ENCODE peak calls at places on chromosomes 7 and 10, in nine cellular contexts. One of them, this sample, is unnamed.

GRCh38 chr10:20714518-20714917 is 182.6 kb downstream of the NEBL start:
- DNase-seq in stimulated activated CD4-positive, alpha-beta T cell treated with anti-CD3 and anti-CD28 coated beads, Interleukin-15, amount 100 ng/mL, for 24 hours: no peak
- DNase-seq in psoas muscle: no peak
- DNase-seq in GM12865: no peak
- DNase-seq in mammary epithelial cell: peak; percentile 64
- DNase-seq in AG08395: no peak
- DNase-seq in D721Med: no peak
- DNase-seq in coronary artery: no peak
- DNase-seq in RWPE1: no peak
- DNase-seq in this sample: no peak

GRCh38 chr10:15378569-15378968 is 7.5 kb upstream of the FAM171A1 start:
- DNase-seq in stimulated activated CD4-positive, alpha-beta T cell treated with anti-CD3 and anti-CD28 coated beads, Interleukin-15, amount 100 ng/mL, for 24 hours: no peak
- DNase-seq in psoas muscle: no peak
- DNase-seq in GM12865: no peak
- DNase-seq in mammary epithelial cell: no peak
- DNase-seq in AG08395: no peak
- DNase-seq in D721Med: no peak
- DNase-seq in coronary artery: no peak
- DNase-seq in RWPE1: no peak
- DNase-seq in this sample: no peak

GRCh38 chr7:154960063-154960790 is 42.7 kb downstream of the PAXIP1 start:
- DNase-seq in stimulated activated CD4-positive, alpha-beta T cell treated with anti-CD3 and anti-CD28 coated beads, Interleukin-15, amount 100 ng/mL, for 24 hours: no peak
- DNase-seq in psoas muscle: no peak
- DNase-seq in GM12865: no peak
- DNase-seq in mammary epithelial cell: peak; percentile 7
- DNase-seq in AG08395: no peak
- DNase-seq in D721Med: no peak
- DNase-seq in coronary artery: no peak
- DNase-seq in RWPE1: no peak
- DNase-seq in this sample: no peak

GRCh38 chr7:44767912-44768662 is 19.4 kb downstream of the ZMIZ2 start:
- DNase-seq in stimulated activated CD4-positive, alpha-beta T cell treated with anti-CD3 and anti-CD28 coated beads, Interleukin-15, amount 100 ng/mL, for 24 hours: no peak
- DNase-seq in psoas muscle: peak; percentile 65
- DNase-seq in GM12865: peak; percentile 62
- DNase-seq in mammary epithelial cell: no peak
- DNase-seq in AG08395: no peak
- DNase-seq in D721Med: no peak
- DNase-seq in coronary artery: no peak
- DNase-seq in RWPE1: no peak
- DNase-seq in this sample: no peak

GRCh38 chr7:5661941-5662340 is 119.5 kb downstream of the RNF216 start:
- DNase-seq in stimulated activated CD4-positive, alpha-beta T cell treated with anti-CD3 and anti-CD28 coated beads, Interleukin-15, amount 100 ng/mL, for 24 hours: no peak
- DNase-seq in psoas muscle: no peak
- DNase-seq in GM12865: peak; percentile 55
- DNase-seq in mammary epithelial cell: no peak
- DNase-seq in AG08395: no peak
- DNase-seq in D721Med: no peak
- DNase-seq in coronary artery: no peak
- DNase-seq in RWPE1: no peak
- DNase-seq in this sample: no peak

GRCh38 chr10:22253578-22253882 is 35.7 kb upstream of the EBLN1 start:
- DNase-seq in stimulated activated CD4-positive, alpha-beta T cell treated with anti-CD3 and anti-CD28 coated beads, Interleukin-15, amount 100 ng/mL, for 24 hours: peak; percentile 50
- DNase-seq in psoas muscle: peak; percentile 64
- DNase-seq in GM12865: no peak
- DNase-seq in mammary epithelial cell: no peak
- DNase-seq in AG08395: no peak
- DNase-seq in D721Med: no peak
- DNase-seq in coronary artery: no peak
- DNase-seq in RWPE1: no peak
- DNase-seq in this sample: no peak

GRCh38 chr10:28906934-28907333 is 229.6 kb downstream of the BAMBI start:
- DNase-seq in stimulated activated CD4-positive, alpha-beta T cell treated with anti-CD3 and anti-CD28 coated beads, Interleukin-15, amount 100 ng/mL, for 24 hours: no peak
- DNase-seq in psoas muscle: no peak
- DNase-seq in GM12865: no peak
- DNase-seq in mammary epithelial cell: no peak
- DNase-seq in AG08395: no peak
- DNase-seq in D721Med: no peak
- DNase-seq in coronary artery: no peak
- DNase-seq in RWPE1: no peak
- DNase-seq in this sample: no peak

GRCh38 chr7:4700577-4701235 is 18.6 kb downstream of the FOXK1 start:
- DNase-seq in stimulated activated CD4-positive, alpha-beta T cell treated with anti-CD3 and anti-CD28 coated beads, Interleukin-15, amount 100 ng/mL, for 24 hours: peak; percentile 16
- DNase-seq in psoas muscle: no peak
- DNase-seq in GM12865: no peak
- DNase-seq in mammary epithelial cell: peak; percentile 3
- DNase-seq in AG08395: no peak
- DNase-seq in D721Med: no peak
- DNase-seq in coronary artery: no peak
- DNase-seq in RWPE1: no peak
- DNase-seq in this sample: no peak

GRCh38 chr10:12921163-12921562 is 80.3 kb downstream of the CCDC3 start:
- DNase-seq in stimulated activated CD4-positive, alpha-beta T cell treated with anti-CD3 and anti-CD28 coated beads, Interleukin-15, amount 100 ng/mL, for 24 hours: no peak
- DNase-seq in psoas muscle: no peak
- DNase-seq in GM12865: no peak
- DNase-seq in mammary epithelial cell: no peak
- DNase-seq in AG08395: no peak
- DNase-seq in D721Med: no peak
- DNase-seq in coronary artery: no peak
- DNase-seq in RWPE1: no peak
- DNase-seq in this sample: no peak

GRCh38 chr7:16027396-16027795 is 340.9 kb upstream of the MEOX2 start:
- DNase-seq in stimulated activated CD4-positive, alpha-beta T cell treated with anti-CD3 and anti-CD28 coated beads, Interleukin-15, amount 100 ng/mL, for 24 hours: no peak
- DNase-seq in psoas muscle: no peak
- DNase-seq in GM12865: no peak
- DNase-seq in mammary epithelial cell: no peak
- DNase-seq in AG08395: peak; percentile 1
- DNase-seq in D721Med: no peak
- DNase-seq in coronary artery: no peak
- DNase-seq in RWPE1: no peak
- DNase-seq in this sample: no peak

GRCh38 chr7:47405921-47406765 is 175.8 kb downstream of the TNS3 start:
- DNase-seq in stimulated activated CD4-positive, alpha-beta T cell treated with anti-CD3 and anti-CD28 coated beads, Interleukin-15, amount 100 ng/mL, for 24 hours: no peak
- DNase-seq in psoas muscle: peak; percentile 61
- DNase-seq in GM12865: no peak
- DNase-seq in mammary epithelial cell: peak; percentile 75
- DNase-seq in AG08395: peak; percentile 72
- DNase-seq in D721Med: no peak
- DNase-seq in coronary artery: peak; percentile 87
- DNase-seq in RWPE1: peak; percentile 87
- DNase-seq in this sample: peak; percentile 12

GRCh38 chr7:46764100-46764941 is 817.6 kb downstream of the TNS3 start:
- DNase-seq in stimulated activated CD4-positive, alpha-beta T cell treated with anti-CD3 and anti-CD28 coated beads, Interleukin-15, amount 100 ng/mL, for 24 hours: no peak
- DNase-seq in psoas muscle: no peak
- DNase-seq in GM12865: peak; percentile 69
- DNase-seq in mammary epithelial cell: peak; percentile 96
- DNase-seq in AG08395: peak; percentile 88
- DNase-seq in D721Med: no peak
- DNase-seq in coronary artery: peak; percentile 81
- DNase-seq in RWPE1: peak; percentile 90
- DNase-seq in this sample: peak; percentile 84

GRCh38 chr7:67713651-67714050 is 717.0 kb downstream of the TYW1 start:
- DNase-seq in stimulated activated CD4-positive, alpha-beta T cell treated with anti-CD3 and anti-CD28 coated beads, Interleukin-15, amount 100 ng/mL, for 24 hours: no peak
- DNase-seq in psoas muscle: no peak
- DNase-seq in GM12865: no peak
- DNase-seq in mammary epithelial cell: no peak
- DNase-seq in AG08395: no peak
- DNase-seq in D721Med: no peak
- DNase-seq in coronary artery: no peak
- DNase-seq in RWPE1: no peak
- DNase-seq in this sample: no peak

GRCh38 chr7:106484562-106484961 is 176.4 kb downstream of the CCDC71L start:
- DNase-seq in stimulated activated CD4-positive, alpha-beta T cell treated with anti-CD3 and anti-CD28 coated beads, Interleukin-15, amount 100 ng/mL, for 24 hours: no peak
- DNase-seq in psoas muscle: no peak
- DNase-seq in GM12865: no peak
- DNase-seq in mammary epithelial cell: no peak
- DNase-seq in AG08395: peak; percentile 26
- DNase-seq in D721Med: no peak
- DNase-seq in coronary artery: no peak
- DNase-seq in RWPE1: no peak
- DNase-seq in this sample: no peak

GRCh38 chr7:142311876-142312275 is 54.0 kb upstream of the PRSS58 start:
- DNase-seq in stimulated activated CD4-positive, alpha-beta T cell treated with anti-CD3 and anti-CD28 coated beads, Interleukin-15, amount 100 ng/mL, for 24 hours: no peak
- DNase-seq in psoas muscle: no peak
- DNase-seq in GM12865: no peak
- DNase-seq in mammary epithelial cell: no peak
- DNase-seq in AG08395: no peak
- DNase-seq in D721Med: no peak
- DNase-seq in coronary artery: no peak
- DNase-seq in RWPE1: no peak
- DNase-seq in this sample: no peak

GRCh38 chr7:86667732-86668131 is 24.0 kb downstream of the GRM3 start:
- DNase-seq in stimulated activated CD4-positive, alpha-beta T cell treated with anti-CD3 and anti-CD28 coated beads, Interleukin-15, amount 100 ng/mL, for 24 hours: no peak
- DNase-seq in psoas muscle: no peak
- DNase-seq in GM12865: peak; percentile 14
- DNase-seq in mammary epithelial cell: no peak
- DNase-seq in AG08395: no peak
- DNase-seq in D721Med: no peak
- DNase-seq in coronary artery: no peak
- DNase-seq in RWPE1: no peak
- DNase-seq in this sample: no peak

GRCh38 chr7:159112136-159113011 is 32.3 kb downstream of the VIPR2 start:
- DNase-seq in stimulated activated CD4-positive, alpha-beta T cell treated with anti-CD3 and anti-CD28 coated beads, Interleukin-15, amount 100 ng/mL, for 24 hours: peak; percentile 27
- DNase-seq in psoas muscle: peak; percentile 6
- DNase-seq in GM12865: no peak
- DNase-seq in mammary epithelial cell: no peak
- DNase-seq in AG08395: no peak
- DNase-seq in D721Med: no peak
- DNase-seq in coronary artery: peak; percentile 74
- DNase-seq in RWPE1: no peak
- DNase-seq in this sample: no peak

GRCh38 chr7:29035044-29035740 is 77.1 kb upstream of the TRIL start:
- DNase-seq in stimulated activated CD4-positive, alpha-beta T cell treated with anti-CD3 and anti-CD28 coated beads, Interleukin-15, amount 100 ng/mL, for 24 hours: peak; percentile 5
- DNase-seq in psoas muscle: peak; percentile 25
- DNase-seq in GM12865: peak; percentile 28
- DNase-seq in mammary epithelial cell: peak; percentile 83
- DNase-seq in AG08395: peak; percentile 72
- DNase-seq in D721Med: no peak
- DNase-seq in coronary artery: no peak
- DNase-seq in RWPE1: peak; percentile 89
- DNase-seq in this sample: peak; percentile 22

GRCh38 chr10:10313099-10313875 is 704.4 kb upstream of the CELF2 start:
- DNase-seq in stimulated activated CD4-positive, alpha-beta T cell treated with anti-CD3 and anti-CD28 coated beads, Interleukin-15, amount 100 ng/mL, for 24 hours: no peak
- DNase-seq in psoas muscle: no peak
- DNase-seq in GM12865: no peak
- DNase-seq in mammary epithelial cell: no peak
- DNase-seq in AG08395: no peak
- DNase-seq in D721Med: no peak
- DNase-seq in coronary artery: no peak
- DNase-seq in RWPE1: no peak
- DNase-seq in this sample: no peak

GRCh38 chr10:3339531-3339950 is 167.0 kb upstream of the PITRM1 start:
- DNase-seq in stimulated activated CD4-positive, alpha-beta T cell treated with anti-CD3 and anti-CD28 coated beads, Interleukin-15, amount 100 ng/mL, for 24 hours: no peak
- DNase-seq in psoas muscle: no peak
- DNase-seq in GM12865: no peak
- DNase-seq in mammary epithelial cell: no peak
- DNase-seq in AG08395: peak; percentile 33
- DNase-seq in D721Med: no peak
- DNase-seq in coronary artery: no peak
- DNase-seq in RWPE1: no peak
- DNase-seq in this sample: no peak

GRCh38 chr10:3623746-3624145 is 161.3 kb downstream of the KLF6 start:
- DNase-seq in stimulated activated CD4-positive, alpha-beta T cell treated with anti-CD3 and anti-CD28 coated beads, Interleukin-15, amount 100 ng/mL, for 24 hours: no peak
- DNase-seq in psoas muscle: no peak
- DNase-seq in GM12865: peak; percentile 57
- DNase-seq in mammary epithelial cell: no peak
- DNase-seq in AG08395: peak; percentile 55
- DNase-seq in D721Med: no peak
- DNase-seq in coronary artery: no peak
- DNase-seq in RWPE1: no peak
- DNase-seq in this sample: no peak

GRCh38 chr7:156947120-156947843 is 2.2 kb upstream of the NOM1 start:
- DNase-seq in stimulated activated CD4-positive, alpha-beta T cell treated with anti-CD3 and anti-CD28 coated beads, Interleukin-15, amount 100 ng/mL, for 24 hours: no peak
- DNase-seq in psoas muscle: no peak
- DNase-seq in GM12865: no peak
- DNase-seq in mammary epithelial cell: no peak
- DNase-seq in AG08395: no peak
- DNase-seq in D721Med: no peak
- DNase-seq in coronary artery: no peak
- DNase-seq in RWPE1: no peak
- DNase-seq in this sample: no peak

GRCh38 chr7:37234928-37235327 is 213.7 kb downstream of the ELMO1 start:
- DNase-seq in stimulated activated CD4-positive, alpha-beta T cell treated with anti-CD3 and anti-CD28 coated beads, Interleukin-15, amount 100 ng/mL, for 24 hours: no peak
- DNase-seq in psoas muscle: no peak
- DNase-seq in GM12865: peak; percentile 39
- DNase-seq in mammary epithelial cell: peak; percentile 15
- DNase-seq in AG08395: no peak
- DNase-seq in D721Med: no peak
- DNase-seq in coronary artery: no peak
- DNase-seq in RWPE1: peak; percentile 13
- DNase-seq in this sample: no peak

GRCh38 chr10:108638225-108638624 is 1285.1 kb downstream of the XPNPEP1 start:
- DNase-seq in stimulated activated CD4-positive, alpha-beta T cell treated with anti-CD3 and anti-CD28 coated beads, Interleukin-15, amount 100 ng/mL, for 24 hours: no peak
- DNase-seq in psoas muscle: no peak
- DNase-seq in GM12865: no peak
- DNase-seq in mammary epithelial cell: no peak
- DNase-seq in AG08395: no peak
- DNase-seq in D721Med: no peak
- DNase-seq in coronary artery: no peak
- DNase-seq in RWPE1: no peak
- DNase-seq in this sample: no peak

GRCh38 chr10:114326794-114327193 is 77.5 kb downstream of the AFAP1L2 start:
- DNase-seq in stimulated activated CD4-positive, alpha-beta T cell treated with anti-CD3 and anti-CD28 coated beads, Interleukin-15, amount 100 ng/mL, for 24 hours: no peak
- DNase-seq in psoas muscle: no peak
- DNase-seq in GM12865: no peak
- DNase-seq in mammary epithelial cell: no peak
- DNase-seq in AG08395: no peak
- DNase-seq in D721Med: no peak
- DNase-seq in coronary artery: no peak
- DNase-seq in RWPE1: no peak
- DNase-seq in this sample: no peak

GRCh38 chr7:98085674-98086073 is 21.0 kb upstream of the LMTK2 start:
- DNase-seq in stimulated activated CD4-positive, alpha-beta T cell treated with anti-CD3 and anti-CD28 coated beads, Interleukin-15, amount 100 ng/mL, for 24 hours: no peak
- DNase-seq in psoas muscle: no peak
- DNase-seq in GM12865: no peak
- DNase-seq in mammary epithelial cell: peak; percentile 23
- DNase-seq in AG08395: no peak
- DNase-seq in D721Med: no peak
- DNase-seq in coronary artery: no peak
- DNase-seq in RWPE1: no peak
- DNase-seq in this sample: no peak

GRCh38 chr7:134916428-134916883 is 69.9 kb upstream of the AGBL3 start:
- DNase-seq in stimulated activated CD4-positive, alpha-beta T cell treated with anti-CD3 and anti-CD28 coated beads, Interleukin-15, amount 100 ng/mL, for 24 hours: no peak
- DNase-seq in psoas muscle: no peak
- DNase-seq in GM12865: no peak
- DNase-seq in mammary epithelial cell: no peak
- DNase-seq in AG08395: no peak
- DNase-seq in D721Med: no peak
- DNase-seq in coronary artery: no peak
- DNase-seq in RWPE1: no peak
- DNase-seq in this sample: no peak

GRCh38 chr7:158700008-158700407 is 4.6 kb downstream of the NCAPG2 start:
- DNase-seq in stimulated activated CD4-positive, alpha-beta T cell treated with anti-CD3 and anti-CD28 coated beads, Interleukin-15, amount 100 ng/mL, for 24 hours: no peak
- DNase-seq in psoas muscle: no peak
- DNase-seq in GM12865: no peak
- DNase-seq in mammary epithelial cell: no peak
- DNase-seq in AG08395: no peak
- DNase-seq in D721Med: no peak
- DNase-seq in coronary artery: no peak
- DNase-seq in RWPE1: no peak
- DNase-seq in this sample: no peak

GRCh38 chr7:31126976-31127375 is 74.9 kb downstream of the ADCYAP1R1 start:
- DNase-seq in stimulated activated CD4-positive, alpha-beta T cell treated with anti-CD3 and anti-CD28 coated beads, Interleukin-15, amount 100 ng/mL, for 24 hours: no peak
- DNase-seq in psoas muscle: no peak
- DNase-seq in GM12865: no peak
- DNase-seq in mammary epithelial cell: no peak
- DNase-seq in AG08395: peak; percentile 34
- DNase-seq in D721Med: no peak
- DNase-seq in coronary artery: no peak
- DNase-seq in RWPE1: no peak
- DNase-seq in this sample: no peak

GRCh38 chr7:107044347-107045194 is at the start of gene PRKAR2B:
- DNase-seq in stimulated activated CD4-positive, alpha-beta T cell treated with anti-CD3 and anti-CD28 coated beads, Interleukin-15, amount 100 ng/mL, for 24 hours: peak; percentile 77
- DNase-seq in psoas muscle: peak; percentile 73
- DNase-seq in GM12865: peak; percentile 55
- DNase-seq in mammary epithelial cell: peak; percentile 9
- DNase-seq in AG08395: peak; percentile 84
- DNase-seq in D721Med: peak; percentile 68
- DNase-seq in coronary artery: peak; percentile 79
- DNase-seq in RWPE1: peak; percentile 49
- DNase-seq in this sample: no peak

GRCh38 chr10:63166742-63167258 is 33.7 kb downstream of the NRBF2 start:
- DNase-seq in stimulated activated CD4-positive, alpha-beta T cell treated with anti-CD3 and anti-CD28 coated beads, Interleukin-15, amount 100 ng/mL, for 24 hours: no peak
- DNase-seq in psoas muscle: no peak
- DNase-seq in GM12865: peak; percentile 81
- DNase-seq in mammary epithelial cell: peak; percentile 59
- DNase-seq in AG08395: peak; percentile 67
- DNase-seq in D721Med: no peak
- DNase-seq in coronary artery: no peak
- DNase-seq in RWPE1: peak; percentile 49
- DNase-seq in this sample: peak; percentile 10